ENCODE peak calls at places on chromosomes 4 and X, in six cellular contexts. J, L, X, P, B and G are unnamed samples.

GRCh38 chrX:101550825-101551767 is 749 bp downstream of the ARMCX1 start:
- DNase-seq in J (no peak), L (peak), X (no peak), P (peak), B (no peak), G (no peak)

GRCh38 chr4:138650917-138651564 is 364.5 kb upstream of the NOCT start:
- DNase-seq in J (no peak), L (peak), X (no peak), P (no peak), B (no peak), G (no peak)

GRCh38 chr4:164935363-164935762 is 42.1 kb downstream of the TRIM61 start:
- DNase-seq in J (no peak), L (no peak), X (no peak), P (no peak), B (peak), G (no peak)

GRCh38 chr4:3188118-3188517 is 60.8 kb upstream of the MSANTD1 start:
- DNase-seq in J (no peak), L (no peak), X (no peak), P (no peak), B (no peak), G (peak)

GRCh38 chr4:112540695-112541094 is 24.7 kb upstream of the NEUROG2 start:
- DNase-seq in J (no peak), L (no peak), X (no peak), P (no peak), B (no peak), G (no peak)

GRCh38 chrX:39456894-39457600 is 640.7 kb downstream of the BCOR start:
- DNase-seq in J (no peak), L (no peak), X (no peak), P (no peak), B (no peak), G (no peak)

GRCh38 chr4:74624351-74625151 is 169.8 kb downstream of the BTC start:
- DNase-seq in J (no peak), L (no peak), X (no peak), P (no peak), B (no peak), G (no peak)

GRCh38 chrX:153744210-153745066 is 19.6 kb upstream of the PLXNB3 start:
- DNase-seq in J (peak), L (peak), X (peak), P (peak), B (no peak), G (no peak)

GRCh38 chrX:68588653-68589371 is 58.7 kb upstream of the STARD8 start:
- DNase-seq in J (no peak), L (no peak), X (no peak), P (no peak), B (no peak), G (no peak)

GRCh38 chrX:132044953-132045352 is 21.9 kb downstream of the STK26 start:
- DNase-seq in J (no peak), L (no peak), X (no peak), P (no peak), B (no peak), G (no peak)

GRCh38 chr4:174358410-174358809 is 74.7 kb downstream of the CEP44 start:
- DNase-seq in J (no peak), L (no peak), X (no peak), P (no peak), B (no peak), G (no peak)

GRCh38 chr4:115711575-115711974 is 598.2 kb upstream of the NDST4 start:
- DNase-seq in J (no peak), L (no peak), X (no peak), P (no peak), B (no peak), G (no peak)

GRCh38 chr4:2891294-2891693 is 47.6 kb downstream of the ADD1 start:
- DNase-seq in J (no peak), L (no peak), X (no peak), P (no peak), B (no peak), G (no peak)

GRCh38 chrX:38571058-38571457 is 9.7 kb downstream of the TSPAN7 start:
- DNase-seq in J (no peak), L (no peak), X (no peak), P (no peak), B (no peak), G (no peak)

GRCh38 chrX:119389214-119389613 is 9.9 kb upstream of the SLC25A43 start:
- DNase-seq in J (no peak), L (no peak), X (no peak), P (no peak), B (no peak), G (no peak)

GRCh38 chrX:119389854-119390501 is 9.2 kb upstream of the SLC25A43 start:
- DNase-seq in J (no peak), L (no peak), X (no peak), P (no peak), B (no peak), G (no peak)

GRCh38 chrX:119393144-119393543 is 6.0 kb upstream of the SLC25A43 start:
- DNase-seq in J (no peak), L (no peak), X (no peak), P (no peak), B (no peak), G (no peak)

DNA sequence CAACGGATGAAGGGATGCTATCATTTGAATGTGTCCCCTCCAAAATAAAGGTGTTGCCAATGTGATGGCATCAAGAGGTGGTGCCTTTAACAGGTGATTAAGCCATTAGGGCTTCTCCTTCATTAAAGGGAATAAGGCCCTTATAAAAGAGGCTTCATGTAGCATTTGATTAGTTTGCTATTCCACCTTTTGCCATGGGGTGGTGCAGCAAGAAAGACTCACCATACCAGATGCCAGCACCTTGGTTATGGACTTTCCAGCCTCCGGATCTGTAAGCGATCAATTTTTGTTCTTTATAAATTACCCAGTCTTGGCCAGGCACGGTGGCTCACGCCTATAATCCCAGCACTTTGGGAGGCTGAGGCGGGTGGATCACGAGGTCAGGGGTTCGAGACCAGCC is 7.9 kb upstream of the SLC25A43 start:
- DNase-seq in J (no peak), L (no peak), X (no peak), P (no peak), B (peak), G (no peak)
- TF ChIP-seq CTCF in J (no peak), L (no peak), X (no peak), P (peak), B (peak), G (peak)

GRCh38 chr4:169115144-169115896 is 105.3 kb upstream of the CBR4 start:
- DNase-seq in J (no peak), L (no peak), X (no peak), P (no peak), B (no peak), G (no peak)

GRCh38 chr4:169116270-169116901 is 106.3 kb upstream of the CBR4 start:
- DNase-seq in J (no peak), L (no peak), X (no peak), P (no peak), B (no peak), G (no peak)

GRCh38 chr4:169117591-169118081 is 107.6 kb upstream of the CBR4 start:
- DNase-seq in J (no peak), L (no peak), X (no peak), P (no peak), B (no peak), G (no peak)

GRCh38 chr4:169114341-169114974 is 104.4 kb upstream of the CBR4 start:
- DNase-seq in J (no peak), L (no peak), X (no peak), P (no peak), B (no peak), G (no peak)

DNA sequence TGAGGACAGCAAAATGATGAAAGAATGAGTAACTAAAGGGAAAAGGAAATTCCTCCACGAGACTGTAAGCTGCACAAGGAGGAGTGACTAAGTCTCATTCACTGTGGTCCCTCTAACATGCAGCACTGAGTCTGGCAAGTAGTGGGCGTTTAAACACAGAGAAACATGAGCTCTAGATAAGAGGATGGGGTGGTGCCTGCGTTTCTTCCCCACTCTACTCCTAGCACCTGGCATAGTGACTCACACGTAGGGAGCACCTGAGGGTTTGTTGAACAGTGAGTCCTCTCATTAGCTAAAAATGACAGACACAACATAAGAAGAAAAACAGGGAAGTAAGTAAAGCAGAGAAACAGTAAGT is 105.8 kb upstream of the CBR4 start:
- DNase-seq in J (no peak), L (no peak), X (no peak), P (no peak), B (no peak), G (no peak)
- TF ChIP-seq CTCF in J (no peak), L (no peak), X (no peak), P (no peak), B (no peak), G (peak)

DNA sequence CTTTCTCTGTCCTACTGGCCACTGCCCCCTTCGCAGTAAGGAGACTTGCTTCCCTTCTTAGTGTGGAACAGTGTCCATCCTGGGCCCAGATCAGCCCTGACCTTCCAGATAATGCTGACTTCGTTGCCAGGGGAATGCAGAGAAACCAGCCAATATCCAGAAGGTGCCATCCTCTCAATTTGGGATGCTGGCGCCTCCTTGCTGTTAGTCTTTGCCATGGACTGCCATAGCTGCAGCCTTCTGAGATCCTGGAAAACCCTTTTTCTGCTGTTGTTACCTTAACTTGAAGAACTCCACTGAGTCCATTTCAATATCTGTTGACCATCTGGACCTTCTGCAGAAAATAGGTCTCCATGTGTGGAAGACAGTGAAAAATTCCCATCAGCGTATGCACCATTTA is 21.8 kb downstream of the RAI2 start:
- DNase-seq in J (no peak), L (no peak), X (no peak), P (no peak), B (no peak), G (no peak)
- TF ChIP-seq CTCF in J (no peak), L (no peak), X (no peak), P (no peak), B (no peak), G (no peak)

DNA sequence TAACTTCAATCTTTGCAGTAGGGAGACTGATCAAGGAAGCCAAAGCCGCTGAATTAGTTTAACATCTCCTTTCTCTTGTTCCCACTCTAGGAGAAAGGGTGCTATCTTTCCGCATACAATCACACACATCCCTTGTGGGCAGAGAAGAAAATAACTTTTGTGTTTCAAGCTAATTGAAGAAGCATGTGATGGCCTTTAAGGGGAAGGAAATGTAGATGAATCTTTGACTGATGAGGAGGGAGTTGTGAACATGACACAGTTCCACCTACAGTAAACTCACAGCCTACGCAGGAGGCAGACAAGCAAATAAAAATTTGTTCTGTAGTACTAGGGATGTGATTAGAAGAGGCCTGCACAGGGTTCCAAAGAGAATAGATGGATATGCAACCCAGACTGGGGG is 14.7 kb upstream of the SPATA4 start:
- DNase-seq in J (no peak), L (no peak), X (no peak), P (no peak), B (no peak), G (no peak)
- TF ChIP-seq CTCF in J (no peak), L (no peak), X (no peak), P (no peak), B (no peak), G (no peak)

DNA sequence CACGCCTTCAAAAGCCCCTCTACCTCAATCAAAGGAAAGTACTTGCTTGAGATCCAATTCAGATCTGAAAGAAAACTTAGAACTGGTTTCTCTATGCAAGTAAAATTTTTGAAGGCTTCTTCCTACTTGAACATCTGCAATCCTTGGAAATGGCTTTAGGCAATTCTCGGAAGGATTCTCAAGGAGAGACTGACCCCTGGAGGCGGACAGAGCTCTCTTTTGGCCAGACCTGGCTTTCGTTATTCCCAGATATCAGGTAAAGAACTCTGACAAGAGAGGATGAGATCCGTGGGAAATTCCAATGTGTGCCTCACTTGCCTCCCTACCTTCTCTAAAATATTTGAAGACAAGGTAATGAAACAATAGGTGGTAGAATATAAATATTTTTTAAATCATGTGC is 670.3 kb upstream of the FAM241A start:
- DNase-seq in J (no peak), L (no peak), X (no peak), P (peak), B (no peak), G (no peak)
- TF ChIP-seq CTCF in J (no peak), L (peak), X (no peak), P (peak), B (peak), G (peak)

GRCh38 chrX:48785525-48786214 is 720 bp upstream of the GATA1 start:
- DNase-seq in J (no peak), L (no peak), X (no peak), P (no peak), B (no peak), G (no peak)

GRCh38 chrX:48779399-48779798 is 7.0 kb upstream of the GATA1 start:
- DNase-seq in J (no peak), L (no peak), X (no peak), P (no peak), B (no peak), G (no peak)

GRCh38 chrX:48785156-48785524 is 1.2 kb upstream of the GATA1 start:
- DNase-seq in J (no peak), L (no peak), X (no peak), P (no peak), B (no peak), G (no peak)

GRCh38 chrX:48781705-48782104 is 4.7 kb upstream of the GATA1 start:
- DNase-seq in J (no peak), L (no peak), X (no peak), P (no peak), B (no peak), G (no peak)

GRCh38 chrX:48782795-48783194 is 3.6 kb upstream of the GATA1 start:
- DNase-seq in J (no peak), L (no peak), X (no peak), P (no peak), B (no peak), G (no peak)
- TF ChIP-seq CTCF in J (no peak), L (no peak), X (no peak), P (no peak), B (no peak), G (no peak)

GRCh38 chr4:180832086-180832485 is 1411.1 kb upstream of the TENM3 start:
- DNase-seq in J (no peak), L (no peak), X (no peak), P (no peak), B (peak), G (no peak)
- TF ChIP-seq CTCF in J (no peak), L (no peak), X (no peak), P (peak), B (peak), G (no peak)

DNA sequence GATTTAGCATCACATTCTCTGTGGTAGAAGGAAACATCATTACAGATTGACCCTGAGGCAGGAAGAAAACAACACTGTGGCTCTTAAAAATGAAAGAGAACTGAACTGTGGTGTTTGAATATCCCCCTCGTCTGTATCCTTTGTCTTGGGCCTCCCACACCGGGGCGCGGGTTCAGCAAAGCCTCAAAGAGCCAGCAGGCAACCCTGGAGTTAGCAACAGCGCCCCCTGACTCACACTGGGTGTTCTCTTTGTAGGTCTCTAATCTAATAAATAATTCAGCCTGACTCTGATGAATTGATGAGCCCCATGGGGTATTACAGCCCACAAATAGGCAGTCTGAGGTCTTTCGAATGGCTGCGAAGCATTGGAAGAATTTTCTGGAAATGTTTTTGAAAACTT is 46.1 kb upstream of the CTSO start:
- DNase-seq in J (no peak), L (no peak), X (no peak), P (peak), B (no peak), G (no peak)
- TF ChIP-seq CTCF in J (no peak), L (no peak), X (no peak), P (peak), B (peak), G (peak)

DNA sequence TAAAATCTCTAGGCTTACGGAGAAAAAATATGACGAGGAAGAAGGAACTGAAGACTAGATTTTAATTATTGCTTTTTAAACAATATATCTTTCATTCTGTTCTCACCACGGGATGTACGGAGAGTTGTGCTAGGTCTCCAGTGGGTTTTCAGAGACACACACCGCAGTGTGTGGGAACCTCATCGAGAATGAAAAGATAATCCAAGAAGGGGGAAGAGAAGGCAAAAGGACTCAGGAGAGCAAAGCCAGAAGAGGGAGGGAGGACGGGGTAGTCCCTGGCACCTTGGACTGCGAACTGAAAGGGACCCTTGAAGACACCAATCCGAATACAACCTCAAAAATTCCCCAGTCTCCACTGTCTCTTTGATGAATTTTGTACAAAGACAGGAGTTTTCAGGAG is 907 bp upstream of the LEF1 start:
- DNase-seq in J (no peak), L (no peak), X (no peak), P (no peak), B (no peak), G (no peak)
- TF ChIP-seq CTCF in J (no peak), L (no peak), X (no peak), P (no peak), B (no peak), G (no peak)